ENCODE peak calls at places on chromosomes 4 and X, in eight cellular contexts. J is SK-N-SH, K is K562, P is stomach, O is transverse colon, V is sigmoid colon, Z is suprapubic skin, H is esophagus muscularis mucosa. D is an unnamed sample.

GRCh38 chrX:85109235-85109634 is 105.6 kb downstream of the APOOL start:
- DNase-seq in J (peak), P (no peak), V (no peak), K (peak), Z (no peak), O (no peak), H (no peak), D (no peak)

GRCh38 chr4:184826315-184827266 is 823 bp upstream of the ACSL1 start:
- DNase-seq in V (peak), P (peak), K (peak), H (no peak), O (peak), J (no peak), Z (peak), D (peak)

GRCh38 chr4:156559346-156559745 is 412.3 kb downstream of the PDGFC start:
- DNase-seq in J (no peak), Z (no peak), P (no peak), O (no peak), V (no peak), K (no peak), H (no peak), D (no peak)

GRCh38 chr4:129429566-129430339 is 333.8 kb downstream of the C4orf33 start:
- DNase-seq in K (no peak), Z (no peak), P (no peak), V (no peak), J (no peak), H (no peak), O (no peak), D (no peak)

GRCh38 chrX:77953708-77954107 is 15.7 kb downstream of the PGAM4 start:
- DNase-seq in P (no peak), O (no peak), V (no peak), J (no peak), Z (no peak), H (no peak), K (no peak), D (no peak)

GRCh38 chr4:24778427-24779225 is 16.7 kb upstream of the SOD3 start:
- DNase-seq in P (no peak), V (peak), J (no peak), O (peak), Z (peak), K (no peak), H (peak), D (no peak)

GRCh38 chr4:11904117-11904535 is 475.4 kb upstream of the HS3ST1 start:
- DNase-seq in H (no peak), J (no peak), O (peak), V (no peak), K (no peak), P (peak), Z (no peak), D (peak)

GRCh38 chrX:39309018-39309620 is 507.9 kb downstream of the MID1IP1 start:
- DNase-seq in H (no peak), O (no peak), V (no peak), Z (no peak), K (no peak), P (no peak), J (no peak), D (no peak)

GRCh38 chr4:156959298-156959702 is 12.3 kb downstream of the PDGFC start:
- DNase-seq in V (no peak), P (no peak), Z (no peak), J (no peak), H (no peak), K (no peak), O (no peak), D (no peak)

GRCh38 chrX:150627957-150628356 is 59.5 kb downstream of the MTM1 start:
- DNase-seq in V (no peak), H (no peak), Z (no peak), J (no peak), K (no peak), O (no peak), P (no peak), D (no peak)

GRCh38 chrX:69179380-69179911 is 14.2 kb upstream of the PJA1 start:
- DNase-seq in H (peak), V (no peak), O (no peak), P (no peak), Z (no peak), K (no peak), J (peak), D (no peak)

GRCh38 chr4:158962396-158962795 is 140.5 kb upstream of the RAPGEF2 start:
- DNase-seq in H (no peak), Z (no peak), P (no peak), K (no peak), J (no peak), O (no peak), V (no peak), D (no peak)

GRCh38 chrX:46381630-46382029 is 163.6 kb downstream of the ZNF674 start:
- DNase-seq in J (no peak), V (no peak), P (no peak), Z (no peak), O (peak), K (peak), H (no peak), D (no peak)

GRCh38 chrX:15619053-15619772 is 18.5 kb upstream of the ACE2 start:
- DNase-seq in K (no peak), V (no peak), J (no peak), P (no peak), O (peak), H (no peak), Z (no peak), D (no peak)

GRCh38 chrX:130482871-130483270 is 81.1 kb downstream of the RBMX2 start:
- DNase-seq in Z (no peak), J (no peak), O (no peak), H (no peak), P (no peak), V (no peak), K (no peak), D (no peak)

GRCh38 chr4:139887378-139887801 is 221.8 kb downstream of the MGST2 start:
- DNase-seq in O (no peak), H (peak), Z (no peak), K (no peak), V (no peak), P (no peak), J (no peak), D (no peak)

GRCh38 chr4:71004281-71004851 is 10.9 kb downstream of the DCK start:
- DNase-seq in J (no peak), H (no peak), Z (no peak), K (no peak), P (no peak), O (peak), V (no peak), D (no peak)

GRCh38 chr4:102500371-102501175 is 586 bp upstream of the NFKB1 start:
- DNase-seq in O (peak), P (peak), J (peak), V (peak), K (no peak), H (no peak), Z (peak), D (no peak)

GRCh38 chr4:99180367-99181169 is 36.5 kb upstream of the ADH4 start:
- DNase-seq in V (peak), J (no peak), P (no peak), K (no peak), Z (no peak), O (no peak), H (no peak), D (no peak)

GRCh38 chr4:150315175-150315574 is 236.9 kb downstream of the DCLK2 start:
- DNase-seq in K (no peak), P (no peak), H (no peak), Z (no peak), V (no peak), O (no peak), J (no peak), D (no peak)

GRCh38 chrX:38805294-38806053 is 4.2 kb downstream of the MID1IP1 start:
- DNase-seq in H (no peak), O (peak), V (peak), P (peak), J (peak), Z (peak), K (peak), D (peak)

GRCh38 chrX:56784666-56785065 is 55.6 kb downstream of the NBDY start:
- DNase-seq in P (no peak), V (peak), J (no peak), H (no peak), O (no peak), Z (peak), K (no peak), D (peak)

GRCh38 chr4:17385403-17385802 is 126.5 kb downstream of the QDPR start:
- DNase-seq in J (no peak), V (no peak), Z (no peak), K (peak), P (no peak), H (no peak), O (no peak), D (no peak)

DNA sequence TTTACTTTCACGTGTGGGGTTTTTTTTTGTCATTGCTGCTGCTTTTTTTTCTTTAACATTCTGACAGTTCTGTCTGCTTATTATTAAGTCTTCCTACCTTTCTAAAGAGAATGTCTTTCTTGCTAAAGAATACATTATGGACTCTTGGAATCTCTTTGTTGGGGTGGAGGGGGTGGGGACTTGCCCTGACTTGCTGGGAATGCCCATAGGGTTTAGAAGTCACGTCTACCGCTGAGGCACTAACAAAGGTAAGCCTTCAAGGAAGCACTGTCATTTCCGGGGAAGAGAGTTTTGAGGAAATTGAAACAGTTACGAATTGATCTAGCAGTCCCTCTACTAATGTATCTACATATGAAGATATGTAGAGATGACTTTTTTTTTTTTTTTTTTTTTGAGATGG is 19.4 kb downstream of the CD99 start:
- DNase-seq in O (no peak), P (no peak), V (peak), J (no peak), Z (peak), H (no peak), K (no peak), D (no peak)
- TF ChIP-seq EP300 in O (no peak), P (no peak), V (no peak), J (no peak), Z (no peak), H (no peak), K (no peak), D (no peak)

GRCh38 chrX:154457491-154458115 is 478 bp upstream of the PLXNA3 start:
- DNase-seq in V (no peak), P (peak), K (peak), H (no peak), J (peak), O (peak), Z (no peak), D (peak)
- TF ChIP-seq POLR2AphosphoS5 in V (no peak), P (no peak), K (no peak), H (no peak), J (no peak), O (no peak), Z (no peak), D (no peak)

DNA sequence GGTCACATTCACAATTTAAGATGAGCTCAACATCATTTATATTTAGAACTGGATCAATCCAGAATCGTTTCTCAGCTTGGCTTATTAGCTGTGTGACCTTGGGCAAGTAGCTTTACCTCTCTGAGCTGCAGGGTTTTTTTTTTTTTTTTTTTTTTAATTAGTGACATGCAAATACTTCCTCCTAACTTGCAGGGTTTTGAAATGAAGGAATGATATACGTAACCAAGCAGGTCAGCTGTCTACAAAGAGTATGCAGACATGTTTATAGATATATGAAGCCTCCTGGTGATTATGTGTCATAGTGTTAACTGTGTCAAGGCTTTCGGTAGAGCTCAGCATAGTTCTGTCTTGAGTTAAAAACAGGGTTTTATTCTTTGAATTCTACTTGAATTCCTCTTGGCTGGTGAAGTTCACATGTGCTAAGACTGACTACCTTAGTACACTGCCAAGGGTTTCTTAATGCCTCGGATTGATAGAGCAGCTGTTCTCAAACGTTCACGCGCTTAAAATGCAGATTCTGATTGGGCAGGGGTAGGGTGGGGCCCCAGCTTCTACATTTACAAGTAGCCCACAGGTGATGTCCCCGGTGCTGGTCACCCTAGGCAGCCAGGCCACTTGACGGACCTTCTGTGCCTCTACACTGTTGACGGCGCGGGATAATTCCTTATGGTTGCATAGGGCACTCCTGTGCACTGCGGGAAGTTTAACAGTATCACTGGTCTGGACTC is 645 bp upstream of the STS start:
- DNase-seq in V (peak), O (peak), H (no peak), J (no peak), Z (no peak), K (peak), P (peak), D (peak)
- TF ChIP-seq CTCF in V (no peak), O (no peak), H (no peak), J (no peak), Z (no peak), K (no peak), P (no peak), D (no peak)

DNA sequence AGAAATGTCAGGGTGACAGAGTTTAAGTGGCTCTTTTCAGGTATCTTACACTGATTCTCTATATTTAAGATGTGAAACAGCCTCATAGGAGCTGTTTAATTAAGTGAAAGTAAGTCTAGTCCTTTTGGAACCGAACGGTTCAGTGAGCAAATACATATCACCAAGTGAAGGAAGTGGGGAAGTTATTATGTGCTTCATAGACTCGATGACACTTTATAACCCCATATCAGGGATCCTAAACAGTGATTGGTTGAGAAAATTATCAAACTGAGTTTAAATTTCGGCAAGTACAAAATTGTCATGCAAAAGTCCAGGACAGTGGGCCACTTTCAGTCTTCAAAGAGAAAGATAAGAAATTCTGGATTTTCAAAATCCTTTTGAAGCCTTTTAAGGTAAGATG is at the start of gene DSPP:
- DNase-seq in K (no peak), H (no peak), P (no peak), O (no peak), V (no peak), Z (no peak), J (no peak), D (no peak)
- TF ChIP-seq EP300 in K (no peak), H (no peak), P (no peak), O (no peak), V (no peak), Z (no peak), J (no peak), D (no peak)

GRCh38 chr4:73487233-73487632 is 5.7 kb downstream of the AFM start:
- DNase-seq in P (no peak), V (no peak), O (no peak), K (no peak), H (no peak), Z (no peak), J (no peak), D (no peak)

GRCh38 chr4:73486497-73486896 is 5.0 kb downstream of the AFM start:
- DNase-seq in O (no peak), J (no peak), H (no peak), Z (no peak), K (no peak), P (no peak), V (no peak), D (no peak)

GRCh38 chr4:73485085-73485484 is 3.5 kb downstream of the AFM start:
- DNase-seq in P (no peak), O (no peak), V (no peak), K (no peak), Z (no peak), H (no peak), J (no peak), D (no peak)

GRCh38 chr4:73481356-73481755 is at the start of gene AFM:
- DNase-seq in H (no peak), O (no peak), J (no peak), Z (no peak), P (no peak), K (no peak), V (no peak), D (no peak)

GRCh38 chr4:73485596-73485995 is 4.1 kb downstream of the AFM start:
- DNase-seq in J (no peak), H (no peak), V (no peak), Z (no peak), K (no peak), P (no peak), O (no peak), D (no peak)
- TF ChIP-seq POLR2AphosphoS5 in J (no peak), H (no peak), V (no peak), Z (no peak), K (no peak), P (no peak), O (no peak), D (no peak)

GRCh38 chrX:114962209-114962608 is 55.2 kb downstream of the IL13RA2 start:
- DNase-seq in V (no peak), Z (no peak), H (no peak), J (no peak), K (no peak), O (no peak), P (no peak), D (no peak)

GRCh38 chrX:114964374-114964773 is 53.0 kb downstream of the IL13RA2 start:
- DNase-seq in H (no peak), J (no peak), V (no peak), P (no peak), Z (no peak), O (no peak), K (no peak), D (no peak)

GRCh38 chrX:114959729-114960128 is 57.7 kb downstream of the IL13RA2 start:
- DNase-seq in P (no peak), Z (no peak), V (no peak), K (no peak), H (no peak), O (no peak), J (peak), D (no peak)
- TF ChIP-seq CTCF in P (peak), Z (no peak), V (no peak), K (peak), H (peak), O (no peak), J (peak), D (peak)

GRCh38 chr4:107863850-107864371 is 39.2 kb downstream of the SGMS2 start:
- DNase-seq in J (no peak), V (peak), P (peak), O (peak), H (no peak), Z (no peak), K (peak), D (no peak)
- TF ChIP-seq EP300 in J (no peak), V (no peak), P (no peak), O (no peak), H (no peak), Z (no peak), K (no peak), D (no peak)

GRCh38 chrX:72057331-72057730 is 74.4 kb downstream of the RTL5 start:
- DNase-seq in J (no peak), V (no peak), H (no peak), O (no peak), Z (no peak), K (no peak), P (no peak), D (no peak)

GRCh38 chrX:72052415-72053090 is 79.2 kb downstream of the RTL5 start:
- DNase-seq in H (no peak), P (no peak), K (no peak), O (no peak), Z (no peak), J (no peak), V (no peak), D (no peak)

GRCh38 chrX:72057844-72058243 is 73.9 kb downstream of the RTL5 start:
- DNase-seq in V (no peak), O (no peak), H (no peak), K (no peak), Z (no peak), J (no peak), P (no peak), D (no peak)

GRCh38 chrX:72053508-72053907 is 78.2 kb downstream of the RTL5 start:
- DNase-seq in V (no peak), P (no peak), Z (no peak), K (no peak), O (no peak), J (no peak), H (no peak), D (no peak)

GRCh38 chrX:72054776-72055495 is 76.8 kb downstream of the RTL5 start:
- DNase-seq in Z (no peak), P (no peak), V (no peak), O (no peak), J (no peak), H (no peak), K (no peak), D (no peak)
- TF ChIP-seq POLR2AphosphoS5 in Z (no peak), P (no peak), V (no peak), O (no peak), J (no peak), H (no peak), K (no peak), D (no peak)